ENCODE peak calls at places on chromosomes 13 and 19, in four cellular contexts. One of them, this sample, is unnamed.

GRCh38 chr13:70384156-70384555 is 275.9 kb upstream of the KLHL1 start:
- DNase-seq in endodermal cell: no peak
- DNase-seq in 8988T: no peak
- DNase-seq in T-helper 9 cell: no peak
- DNase-seq in this sample: no peak

GRCh38 chr19:47390533-47391488 is 28.5 kb downstream of the MEIS3 start:
- DNase-seq in endodermal cell: peak
- DNase-seq in 8988T: no peak
- DNase-seq in T-helper 9 cell: no peak
- DNase-seq in this sample: no peak

GRCh38 chr19:51043497-51043896 is 8.7 kb upstream of the KLK12 start:
- DNase-seq in T-helper 9 cell: no peak
- DNase-seq in endodermal cell: no peak
- DNase-seq in 8988T: no peak
- DNase-seq in this sample: no peak

GRCh38 chr13:113369189-113369588 is 5.3 kb upstream of the GRTP1 start:
- DNase-seq in endodermal cell: no peak
- DNase-seq in T-helper 9 cell: no peak
- DNase-seq in 8988T: no peak
- DNase-seq in this sample: no peak

GRCh38 chr19:40633207-40633606 is 32.0 kb downstream of the LTBP4 start:
- DNase-seq in T-helper 9 cell: no peak
- DNase-seq in 8988T: no peak
- DNase-seq in endodermal cell: no peak
- DNase-seq in this sample: no peak

GRCh38 chr19:40381321-40381720 is 8.7 kb downstream of the HIPK4 start:
- DNase-seq in 8988T: no peak
- DNase-seq in endodermal cell: peak
- DNase-seq in T-helper 9 cell: no peak
- DNase-seq in this sample: no peak

GRCh38 chr19:47781590-47782318 is 3.3 kb downstream of the SELENOW start:
- DNase-seq in endodermal cell: no peak
- DNase-seq in 8988T: no peak
- DNase-seq in T-helper 9 cell: no peak
- DNase-seq in this sample: peak

GRCh38 chr19:5635427-5635826 is 12.5 kb downstream of the SAFB start:
- DNase-seq in 8988T: no peak
- DNase-seq in endodermal cell: no peak
- DNase-seq in T-helper 9 cell: no peak
- DNase-seq in this sample: no peak

GRCh38 chr19:42028304-42029216 is 34.5 kb upstream of the ATP1A3 start:
- DNase-seq in 8988T: no peak
- DNase-seq in endodermal cell: peak
- DNase-seq in T-helper 9 cell: peak
- DNase-seq in this sample: no peak

GRCh38 chr13:43291289-43292055 is 268.1 kb downstream of the DNAJC15 start:
- DNase-seq in T-helper 9 cell: no peak
- DNase-seq in endodermal cell: no peak
- DNase-seq in 8988T: no peak
- DNase-seq in this sample: no peak

GRCh38 chr13:42753697-42754096 is 27.7 kb upstream of the FAM216B start:
- DNase-seq in endodermal cell: no peak
- DNase-seq in 8988T: no peak
- DNase-seq in T-helper 9 cell: no peak
- DNase-seq in this sample: no peak

GRCh38 chr13:83168575-83168974 is 713.7 kb downstream of the SLITRK1 start:
- DNase-seq in T-helper 9 cell: no peak
- DNase-seq in 8988T: no peak
- DNase-seq in endodermal cell: no peak
- DNase-seq in this sample: no peak

GRCh38 chr19:4830768-4831265 is 695 bp downstream of the TICAM1 start:
- DNase-seq in endodermal cell: no peak
- DNase-seq in 8988T: no peak
- DNase-seq in T-helper 9 cell: no peak
- DNase-seq in this sample: no peak

GRCh38 chr19:40744554-40745401 is 5.5 kb downstream of the ACTMAP start:
- DNase-seq in T-helper 9 cell: no peak
- DNase-seq in endodermal cell: peak
- DNase-seq in 8988T: peak
- DNase-seq in this sample: no peak